ENCODE peak calls at places on chromosomes 7 and 10, in five cellular contexts. One of them, this sample, is unnamed.
A peak's percentile ranks its signal among the peaks of the same experiment; 100 is the strongest.

GRCh38 chr10:121910673-121911420 is 17.0 kb downstream of the ATE1 start:
- DNase-seq in HCT116: no peak
- DNase-seq in GM12878: no peak
- DNase-seq in GM23338: no peak
- DNase-seq in sigmoid colon: no peak
- DNase-seq in this sample: no peak

GRCh38 chr7:149799397-149800168 is 26.2 kb upstream of the ZNF467 start:
- DNase-seq in HCT116: no peak
- DNase-seq in GM12878: no peak
- DNase-seq in GM23338: peak; percentile 82
- DNase-seq in sigmoid colon: no peak
- DNase-seq in this sample: peak; percentile 71

GRCh38 chr7:22427122-22427503 is 70.2 kb upstream of the RAPGEF5 start:
- DNase-seq in HCT116: no peak
- DNase-seq in GM12878: no peak
- DNase-seq in GM23338: no peak
- DNase-seq in sigmoid colon: no peak
- DNase-seq in this sample: no peak

GRCh38 chr7:4765776-4766490 is 9.5 kb upstream of the AP5Z1 start:
- DNase-seq in HCT116: no peak
- DNase-seq in GM12878: no peak
- DNase-seq in GM23338: peak; percentile 69
- DNase-seq in sigmoid colon: no peak
- DNase-seq in this sample: no peak

GRCh38 chr10:22473044-22473443 is 127.7 kb downstream of the SPAG6 start:
- DNase-seq in HCT116: no peak
- DNase-seq in GM12878: no peak
- DNase-seq in GM23338: no peak
- DNase-seq in sigmoid colon: no peak
- DNase-seq in this sample: no peak

GRCh38 chr7:142584765-142585164 is 164.5 kb upstream of the PRSS1 start:
- DNase-seq in HCT116: no peak
- DNase-seq in GM12878: no peak
- DNase-seq in GM23338: no peak
- DNase-seq in sigmoid colon: no peak
- DNase-seq in this sample: no peak

GRCh38 chr7:157517782-157518513 is 181.1 kb downstream of the DNAJB6 start:
- DNase-seq in HCT116: no peak
- DNase-seq in GM12878: no peak
- DNase-seq in GM23338: no peak
- DNase-seq in sigmoid colon: peak; percentile 46
- DNase-seq in this sample: no peak

GRCh38 chr10:125299476-125299875 is 139.1 kb upstream of the CTBP2 start:
- DNase-seq in HCT116: no peak
- DNase-seq in GM12878: no peak
- DNase-seq in GM23338: no peak
- DNase-seq in sigmoid colon: no peak
- DNase-seq in this sample: no peak

GRCh38 chr10:99930731-99931550 is 78.8 kb downstream of the DNMBP start:
- DNase-seq in HCT116: peak; percentile 89
- DNase-seq in GM12878: no peak
- DNase-seq in GM23338: peak; percentile 77
- DNase-seq in sigmoid colon: no peak
- DNase-seq in this sample: no peak

GRCh38 chr7:156816943-156817572 is 75.9 kb downstream of the LMBR1 start:
- DNase-seq in HCT116: no peak
- DNase-seq in GM12878: no peak
- DNase-seq in GM23338: no peak
- DNase-seq in sigmoid colon: no peak
- DNase-seq in this sample: no peak

GRCh38 chr10:37865264-37865663 is 7.9 kb upstream of the ZNF248 start:
- DNase-seq in HCT116: no peak
- DNase-seq in GM12878: no peak
- DNase-seq in GM23338: no peak
- DNase-seq in sigmoid colon: no peak
- DNase-seq in this sample: no peak

GRCh38 chr10:88157981-88158465 is 294.6 kb downstream of the PTEN start:
- DNase-seq in HCT116: no peak
- DNase-seq in GM12878: no peak
- DNase-seq in GM23338: no peak
- DNase-seq in sigmoid colon: peak; percentile 72
- DNase-seq in this sample: no peak

GRCh38 chr7:48148311-48148710 is 22.9 kb upstream of the ABCA13 start:
- DNase-seq in HCT116: no peak
- DNase-seq in GM12878: no peak
- DNase-seq in GM23338: no peak
- DNase-seq in sigmoid colon: no peak
- DNase-seq in this sample: no peak

GRCh38 chr7:147937428-147937827 is 653.1 kb upstream of the C7orf33 start:
- DNase-seq in HCT116: no peak
- DNase-seq in GM12878: no peak
- DNase-seq in GM23338: no peak
- DNase-seq in sigmoid colon: no peak
- DNase-seq in this sample: no peak

GRCh38 chr10:122468923-122469781 is 7.8 kb downstream of the HTRA1 start:
- DNase-seq in HCT116: peak; percentile 41
- DNase-seq in GM12878: no peak
- DNase-seq in GM23338: no peak
- DNase-seq in sigmoid colon: no peak
- DNase-seq in this sample: no peak

GRCh38 chr10:101061814-101062230 is at the start of gene KAZALD1:
- DNase-seq in HCT116: no peak
- DNase-seq in GM12878: no peak
- DNase-seq in GM23338: no peak
- DNase-seq in sigmoid colon: no peak
- DNase-seq in this sample: no peak

GRCh38 chr10:104329754-104330153 is 8.5 kb downstream of the ITPRIP start:
- DNase-seq in HCT116: peak; percentile 47
- DNase-seq in GM12878: no peak
- DNase-seq in GM23338: no peak
- DNase-seq in sigmoid colon: peak; percentile 64
- DNase-seq in this sample: no peak

GRCh38 chr10:75202321-75203096 is 8.1 kb upstream of the VDAC2 start:
- DNase-seq in HCT116: no peak
- DNase-seq in GM12878: no peak
- DNase-seq in GM23338: no peak
- DNase-seq in sigmoid colon: peak; percentile 91
- DNase-seq in this sample: no peak

GRCh38 chr7:12422449-12423320 is 19.0 kb upstream of the VWDE start:
- DNase-seq in HCT116: no peak
- DNase-seq in GM12878: no peak
- DNase-seq in GM23338: peak; percentile 43
- DNase-seq in sigmoid colon: no peak
- DNase-seq in this sample: no peak

GRCh38 chr7:772392-772791 is 45.3 kb upstream of the PRKAR1B start:
- DNase-seq in HCT116: no peak
- DNase-seq in GM12878: no peak
- DNase-seq in GM23338: no peak
- DNase-seq in sigmoid colon: no peak
- DNase-seq in this sample: no peak

GRCh38 chr10:118911361-118911760 is 118.2 kb upstream of the NANOS1 start:
- DNase-seq in HCT116: peak; percentile 37
- DNase-seq in GM12878: no peak
- DNase-seq in GM23338: no peak
- DNase-seq in sigmoid colon: no peak
- DNase-seq in this sample: no peak

GRCh38 chr10:46255696-46256355 is 31.0 kb upstream of the ANTXRL start:
- DNase-seq in HCT116: peak; percentile 54
- DNase-seq in GM12878: no peak
- DNase-seq in GM23338: peak; percentile 82
- DNase-seq in sigmoid colon: peak; percentile 75
- DNase-seq in this sample: no peak

GRCh38 chr10:102480396-102480795 is 22.1 kb downstream of the ACTR1A start:
- DNase-seq in HCT116: no peak
- DNase-seq in GM12878: no peak
- DNase-seq in GM23338: no peak
- DNase-seq in sigmoid colon: no peak
- DNase-seq in this sample: no peak

GRCh38 chr10:69089638-69090599 is 2.0 kb downstream of the SRGN start:
- DNase-seq in HCT116: no peak
- DNase-seq in GM12878: peak; percentile 65
- DNase-seq in GM23338: no peak
- DNase-seq in sigmoid colon: no peak
- DNase-seq in this sample: no peak

GRCh38 chr10:69093933-69094332 is 6.0 kb downstream of the SRGN start:
- DNase-seq in HCT116: peak; percentile 27
- DNase-seq in GM12878: no peak
- DNase-seq in GM23338: no peak
- DNase-seq in sigmoid colon: no peak
- DNase-seq in this sample: no peak

GRCh38 chr10:69096045-69096444 is 8.1 kb downstream of the SRGN start:
- DNase-seq in HCT116: no peak
- DNase-seq in GM12878: no peak
- DNase-seq in GM23338: no peak
- DNase-seq in sigmoid colon: no peak
- DNase-seq in this sample: no peak

GRCh38 chr10:69090687-69091450 is 3.0 kb downstream of the SRGN start:
- DNase-seq in HCT116: no peak
- DNase-seq in GM12878: no peak
- DNase-seq in GM23338: no peak
- DNase-seq in sigmoid colon: no peak
- DNase-seq in this sample: no peak

GRCh38 chr10:69092959-69093850 is 5.3 kb downstream of the SRGN start:
- DNase-seq in HCT116: peak; percentile 89
- DNase-seq in GM12878: peak; percentile 69
- DNase-seq in GM23338: peak; percentile 88
- DNase-seq in sigmoid colon: peak; percentile 81
- DNase-seq in this sample: no peak
- TF ChIP-seq POLR2AphosphoS5 in HCT116: no peak
- TF ChIP-seq POLR2AphosphoS5 in GM12878: no peak
- TF ChIP-seq POLR2AphosphoS5 in GM23338: no peak
- TF ChIP-seq POLR2AphosphoS5 in sigmoid colon: no peak
- TF ChIP-seq POLR2AphosphoS5 in this sample: no peak

GRCh38 chr7:15306286-15306685 is 255.5 kb downstream of the AGMO start:
- DNase-seq in HCT116: no peak
- DNase-seq in GM12878: no peak
- DNase-seq in GM23338: no peak
- DNase-seq in sigmoid colon: no peak
- DNase-seq in this sample: no peak
- TF ChIP-seq POLR2AphosphoS5 in HCT116: no peak
- TF ChIP-seq POLR2AphosphoS5 in GM12878: no peak
- TF ChIP-seq POLR2AphosphoS5 in GM23338: no peak
- TF ChIP-seq POLR2AphosphoS5 in sigmoid colon: no peak
- TF ChIP-seq POLR2AphosphoS5 in this sample: no peak

GRCh38 chr10:92844746-92845145 is 3.6 kb upstream of the EXOC6 start:
- DNase-seq in HCT116: no peak
- DNase-seq in GM12878: no peak
- DNase-seq in GM23338: peak; percentile 35
- DNase-seq in sigmoid colon: no peak
- DNase-seq in this sample: no peak

GRCh38 chr10:92837462-92837861 is 10.9 kb upstream of the EXOC6 start:
- DNase-seq in HCT116: no peak
- DNase-seq in GM12878: no peak
- DNase-seq in GM23338: no peak
- DNase-seq in sigmoid colon: no peak
- DNase-seq in this sample: no peak

GRCh38 chr10:92834981-92835380 is 13.3 kb upstream of the EXOC6 start:
- DNase-seq in HCT116: no peak
- DNase-seq in GM12878: no peak
- DNase-seq in GM23338: no peak
- DNase-seq in sigmoid colon: no peak
- DNase-seq in this sample: no peak

GRCh38 chr10:92834331-92834730 is 14.0 kb upstream of the EXOC6 start:
- DNase-seq in HCT116: no peak
- DNase-seq in GM12878: no peak
- DNase-seq in GM23338: no peak
- DNase-seq in sigmoid colon: no peak
- DNase-seq in this sample: no peak

DNA sequence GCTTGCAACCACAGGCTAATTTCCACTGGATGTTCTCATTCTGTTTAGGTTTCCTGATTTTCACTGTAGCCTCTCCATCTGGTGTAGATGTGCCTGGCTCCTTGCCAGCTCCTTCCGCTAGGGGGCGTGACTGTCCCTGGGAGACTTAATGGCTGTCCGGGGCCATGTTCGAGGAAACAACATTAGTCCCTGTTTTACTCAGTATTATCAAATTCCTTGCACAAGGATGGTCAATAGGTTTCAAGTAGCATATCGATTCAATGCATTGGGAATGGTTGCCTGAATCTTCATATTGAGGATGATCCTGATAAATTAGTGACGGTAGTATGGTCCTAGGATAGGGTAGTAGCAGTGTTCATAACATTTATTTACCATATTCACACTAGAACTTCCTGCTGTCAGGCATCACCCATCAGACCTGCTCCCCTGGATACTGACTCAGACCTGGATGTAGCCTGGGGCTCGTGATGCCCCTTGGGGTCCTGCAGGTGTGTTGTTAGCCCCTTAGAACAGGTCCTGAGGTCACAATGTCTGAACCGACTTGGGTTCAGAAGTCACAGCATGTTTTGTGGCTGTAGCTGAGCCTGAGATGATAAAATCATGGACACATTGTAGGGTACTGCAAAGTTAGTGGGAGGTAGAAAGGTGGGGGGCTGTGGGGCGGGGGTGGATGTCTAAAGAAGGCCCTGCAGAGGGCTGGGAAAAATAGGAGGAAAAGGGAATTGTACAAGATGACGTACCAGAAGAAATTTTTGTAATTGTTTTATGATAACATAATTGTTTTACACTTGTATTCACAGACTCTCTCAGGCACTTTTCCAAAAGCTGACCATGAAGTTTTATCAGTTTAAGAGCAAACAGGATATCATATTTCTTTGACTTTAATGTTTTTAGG is 8.9 kb upstream of the EXOC6 start:
- DNase-seq in HCT116: no peak
- DNase-seq in GM12878: no peak
- DNase-seq in GM23338: peak; percentile 90
- DNase-seq in sigmoid colon: no peak
- DNase-seq in this sample: no peak
- TF ChIP-seq POLR2AphosphoS5 in HCT116: no peak
- TF ChIP-seq POLR2AphosphoS5 in GM12878: no peak
- TF ChIP-seq POLR2AphosphoS5 in GM23338: no peak
- TF ChIP-seq POLR2AphosphoS5 in sigmoid colon: no peak
- TF ChIP-seq POLR2AphosphoS5 in this sample: no peak

DNA sequence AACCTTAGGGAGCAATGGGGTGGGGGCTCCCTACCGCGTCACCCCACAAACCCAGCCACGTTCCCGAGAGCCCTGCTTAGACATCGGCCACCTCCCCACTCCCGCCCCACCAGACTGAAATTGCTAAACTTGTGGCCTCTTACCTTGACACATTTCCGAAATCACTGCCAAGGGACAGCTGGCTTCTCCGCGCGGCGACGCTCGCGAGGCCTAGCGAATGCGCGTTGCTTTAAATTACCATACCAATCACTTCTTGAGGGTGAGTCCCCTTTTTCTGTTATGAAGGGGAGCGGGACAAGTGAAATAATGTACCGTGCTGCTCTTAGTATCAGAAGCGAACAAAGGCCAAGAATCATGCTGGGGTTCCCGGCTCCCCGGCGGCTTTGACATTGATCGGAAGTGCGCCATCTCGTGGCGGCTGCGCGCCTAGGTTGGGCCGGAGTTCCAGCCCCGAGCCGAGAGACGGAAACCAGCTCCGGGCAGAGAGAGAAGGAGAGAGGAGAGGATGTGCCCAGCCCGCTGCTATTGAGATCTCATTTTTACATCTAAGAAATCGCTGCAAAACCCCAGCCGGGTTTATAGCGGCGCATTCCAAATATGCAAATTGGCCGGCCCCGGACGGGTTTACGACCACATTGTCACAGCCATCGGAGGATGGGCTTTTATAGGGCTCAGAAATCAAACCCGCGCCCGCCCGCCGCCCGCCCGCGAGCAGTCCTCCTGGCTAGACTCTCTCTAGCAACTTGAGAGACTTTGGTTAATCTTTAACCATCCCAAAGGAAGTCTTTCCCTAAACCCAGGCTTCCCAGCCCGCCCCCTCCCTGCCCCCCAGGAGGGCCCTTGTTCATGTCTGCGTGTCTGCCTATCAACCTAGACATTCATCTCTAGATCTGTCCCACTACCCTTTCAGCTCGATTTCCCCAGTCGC is 5.3 kb downstream of the HOXA11 start:
- DNase-seq in HCT116: no peak
- DNase-seq in GM12878: no peak
- DNase-seq in GM23338: peak; percentile 89
- DNase-seq in sigmoid colon: peak; percentile 93
- DNase-seq in this sample: peak; percentile 66
- TF ChIP-seq POLR2AphosphoS5 in HCT116: peak; percentile 43
- TF ChIP-seq POLR2AphosphoS5 in GM12878: no peak
- TF ChIP-seq POLR2AphosphoS5 in GM23338: no peak
- TF ChIP-seq POLR2AphosphoS5 in sigmoid colon: peak; percentile 65
- TF ChIP-seq POLR2AphosphoS5 in this sample: no peak

This sample was measured in GM12892.